ENCODE peak calls at places on chromosomes 1 and 21, in seven cellular contexts. D is upper lobe of left lung; S is effector memory CD4-positive, alpha-beta T cell; H is colonic mucosa; A is tibial nerve; U is mammary epithelial cell; N is left ventricle myocardium inferior. B is an unnamed sample. For H3K36me3 and H3K4me1, the result is how much of the 10 kb centered on the place peaks cover.

GRCh38 chr21:31593161-31593560 is 66.3 kb upstream of the SOD1 start:
- DNase-seq in U (no peak), H (no peak), D (no peak), N (no peak), S (no peak), A (no peak), B (no peak)

GRCh38 chr1:51661081-51661518 is 44.2 kb downstream of the OSBPL9 start:
- DNase-seq in N (no peak), H (no peak), A (no peak), U (peak), S (no peak), D (no peak), B (no peak)

GRCh38 chr1:206979379-206980043 is 9.3 kb upstream of the FCAMR start:
- DNase-seq in A (no peak), H (no peak), D (peak), S (no peak), N (no peak), U (peak), B (no peak)

GRCh38 chr1:111735858-111736544 is 3.2 kb downstream of the INKA2 start:
- DNase-seq in D (no peak), H (no peak), A (no peak), N (no peak), S (no peak), U (no peak), B (no peak)

GRCh38 chr21:16082038-16082816 is 352.4 kb downstream of the USP25 start:
- DNase-seq in A (no peak), S (no peak), D (no peak), N (no peak), U (no peak), H (no peak), B (no peak)

GRCh38 chr1:76125441-76126215 is 51.1 kb downstream of the ST6GALNAC3 start:
- DNase-seq in N (no peak), U (no peak), D (no peak), A (no peak), S (no peak), H (no peak), B (no peak)

GRCh38 chr21:45468971-45469272 is 64.0 kb downstream of the COL18A1 start:
- DNase-seq in H (no peak), A (no peak), S (no peak), N (peak), D (no peak), U (no peak), B (no peak)

GRCh38 chr1:115227683-115228082 is 110.4 kb downstream of the NGF start:
- DNase-seq in H (no peak), U (no peak), S (no peak), D (no peak), A (no peak), N (no peak), B (no peak)

GRCh38 chr21:43913928-43914327 is 48.9 kb downstream of the AGPAT3 start:
- DNase-seq in S (no peak), H (no peak), A (no peak), N (no peak), D (no peak), U (no peak), B (no peak)

GRCh38 chr1:229147086-229147485 is 123.8 kb upstream of the RAB4A start:
- DNase-seq in S (no peak), N (no peak), A (no peak), H (no peak), U (peak), D (no peak), B (no peak)

GRCh38 chr1:42721926-42722325 is 18.1 kb downstream of the CLDN19 start:
- DNase-seq in S (no peak), D (no peak), A (no peak), U (peak), N (no peak), H (no peak), B (no peak)

GRCh38 chr21:33290441-33290840 is 24.3 kb downstream of the IL10RB start:
- DNase-seq in U (no peak), H (peak), A (no peak), N (no peak), S (no peak), D (no peak), B (no peak)

GRCh38 chr1:205920159-205920558 is 23.1 kb downstream of the SLC26A9 start:
- DNase-seq in U (no peak), N (peak), A (no peak), D (peak), S (no peak), H (no peak), B (peak)

GRCh38 chr1:61368876-61369275 is 286.5 kb downstream of the NFIA start:
- DNase-seq in S (no peak), D (no peak), N (no peak), U (no peak), A (no peak), H (no peak), B (no peak)

GRCh38 chr1:169027607-169028320 is 78.7 kb upstream of the ATP1B1 start:
- DNase-seq in H (no peak), N (no peak), A (no peak), U (no peak), D (no peak), S (no peak), B (no peak)

GRCh38 chr1:27109103-27109822 is 45.7 kb downstream of the SLC9A1 start:
- DNase-seq in S (no peak), U (no peak), H (peak), N (no peak), A (no peak), D (no peak), B (no peak)

GRCh38 chr21:39003982-39004775 is 179.1 kb downstream of the PSMG1 start:
- DNase-seq in A (no peak), H (no peak), S (no peak), D (peak), U (no peak), N (no peak), B (no peak)

DNA sequence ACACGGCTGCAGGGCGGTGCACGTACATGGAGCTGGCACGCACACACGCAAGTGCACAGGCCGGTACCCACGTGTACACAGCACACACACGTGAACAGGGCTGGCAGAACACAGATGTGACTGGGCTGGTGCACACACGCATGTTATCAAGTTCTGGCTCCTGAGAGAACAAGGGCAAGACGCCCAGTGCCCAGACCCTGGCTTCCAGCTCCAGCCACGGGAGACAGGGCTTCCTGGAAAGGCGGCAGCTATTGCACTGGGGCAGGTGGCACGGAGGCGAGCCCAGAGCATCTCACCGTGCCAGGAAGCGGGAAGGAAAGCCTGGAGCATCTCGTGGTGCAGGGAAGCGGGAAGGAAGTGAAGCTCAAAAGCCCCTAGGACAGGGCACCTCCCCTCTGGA is 5.9 kb downstream of the SDF4 start:
- DNase-seq in H (no peak), U (no peak), N (no peak), D (no peak), A (no peak), S (no peak), B (no peak)
- H3K36me3 ChIP-seq in H (under half), U (under half), N (half or more), D (under half), A (half or more), S (half or more), B (half or more)

GRCh38 chr1:19456915-19457554 is 28.3 kb downstream of the CAPZB start:
- DNase-seq in D (no peak), U (no peak), A (no peak), H (no peak), S (no peak), N (no peak), B (no peak)
- H3K4me1 ChIP-seq in D (half or more), U (under half), A (under half), H (under half), S (half or more), N (half or more), B (half or more)

DNA sequence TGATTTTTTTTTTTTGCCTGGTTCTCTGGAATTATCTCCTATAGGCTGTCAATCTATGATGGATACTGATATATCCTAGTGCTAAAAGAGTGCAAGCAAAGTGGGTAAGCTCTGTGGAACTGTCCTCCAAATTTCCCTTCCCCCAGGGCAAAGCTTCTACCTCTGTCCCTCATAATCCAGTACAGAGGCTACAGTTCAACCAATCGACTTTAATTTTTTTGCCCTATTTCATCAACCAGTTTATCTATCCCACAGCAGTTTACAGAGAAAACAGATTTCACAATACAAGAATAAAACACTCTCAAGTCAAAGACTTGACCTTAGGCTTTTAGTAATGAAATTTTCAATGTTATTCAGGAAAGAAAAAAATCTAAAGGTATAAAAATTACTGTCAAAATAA is 13.9 kb downstream of the PUM1 start:
- DNase-seq in N (no peak), S (no peak), U (no peak), D (no peak), A (no peak), H (no peak), B (no peak)
- H3K36me3 ChIP-seq in N (under half), S (under half), U (under half), D (under half), A (under half), H (under half), B (under half)

GRCh38 chr1:119329521-119329920 is 39.1 kb upstream of the HAO2 start:
- DNase-seq in D (no peak), N (no peak), S (no peak), H (no peak), U (no peak), A (no peak), B (no peak)
- H3K4me1 ChIP-seq in D (under half), N (under half), S (under half), H (under half), U (under half), A (under half), B (under half)

GRCh38 chr1:235180916-235181315 is 19.9 kb upstream of the RBM34 start:
- DNase-seq in U (no peak), D (no peak), A (no peak), N (no peak), H (no peak), S (no peak), B (no peak)
- H3K36me3 ChIP-seq in U (under half), D (under half), A (half or more), N (under half), H (under half), S (under half), B (under half)

DNA sequence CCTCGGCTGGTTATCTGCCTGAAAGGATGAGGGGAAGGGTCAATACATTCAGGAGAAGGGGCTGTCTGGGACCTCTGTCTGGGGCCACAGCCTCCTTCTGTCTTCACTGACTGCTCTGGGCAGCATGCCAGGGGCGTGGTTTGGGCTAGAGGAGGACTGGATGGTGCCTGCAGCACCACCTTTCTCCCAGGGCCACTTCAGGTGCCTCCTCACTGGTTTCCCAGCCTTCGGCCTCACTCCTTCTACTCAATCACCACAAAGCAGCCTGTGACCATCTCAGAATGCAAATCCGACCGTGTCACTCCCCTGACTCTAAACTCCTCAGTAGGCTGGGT is 49.9 kb upstream of the ECE1 start:
- DNase-seq in D (peak), H (peak), S (no peak), A (no peak), U (peak), N (no peak), B (no peak)
- H3K4me1 ChIP-seq in D (half or more), H (under half), S (under half), A (under half), U (under half), N (half or more), B (half or more)

GRCh38 chr1:68590473-68590872 is 93.6 kb upstream of the DEPDC1 start:
- DNase-seq in D (no peak), N (no peak), H (no peak), U (peak), A (no peak), S (no peak), B (no peak)

GRCh38 chr1:68586766-68587165 is 89.9 kb upstream of the DEPDC1 start:
- DNase-seq in N (no peak), U (no peak), H (no peak), S (no peak), A (no peak), D (no peak), B (no peak)

GRCh38 chr1:68585371-68585770 is 88.5 kb upstream of the DEPDC1 start:
- DNase-seq in A (no peak), S (no peak), U (no peak), D (no peak), H (no peak), N (no peak), B (no peak)
- H3K36me3 ChIP-seq in A (under half), S (under half), U (under half), D (under half), H (under half), N (under half), B (under half)

DNA sequence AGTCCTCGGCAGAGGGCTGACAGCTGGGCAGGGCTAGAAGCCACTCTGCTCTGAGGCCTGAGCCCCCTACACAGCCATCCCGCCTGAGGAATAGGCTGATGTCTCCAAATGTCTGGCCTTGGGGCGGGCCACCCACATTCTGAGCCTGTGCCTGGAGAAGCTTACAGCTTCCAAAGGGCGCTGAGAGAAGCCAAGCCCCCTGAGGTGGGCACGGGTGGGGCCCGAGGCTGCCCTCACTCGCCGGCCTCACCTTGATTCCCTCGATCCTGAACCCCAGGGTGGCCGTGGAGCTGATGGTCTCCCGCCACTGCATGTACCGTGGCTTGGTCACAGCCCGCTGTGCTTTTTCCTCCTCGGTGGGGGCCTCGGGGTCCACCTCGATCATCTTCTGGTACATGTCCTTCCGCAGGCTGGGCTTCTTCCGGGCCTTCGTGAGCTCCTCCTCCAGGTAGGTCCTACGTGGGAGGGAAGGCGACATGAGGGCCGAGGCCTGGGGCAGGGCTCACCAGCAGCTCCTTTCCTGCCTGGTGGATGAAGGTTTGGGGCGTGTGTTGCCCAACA is 93.2 kb downstream of the STUM start:
- DNase-seq in U (no peak), A (no peak), D (no peak), S (no peak), N (no peak), H (no peak), B (no peak)
- H3K4me1 ChIP-seq in U (under half), A (under half), D (under half), S (half or more), N (half or more), H (under half), B (under half)

B was measured in ascending aorta.